ENCODE peak calls at places on chromosomes 7 and 10, in eight cellular contexts. H is PC-9, Q is SK-N-MC, J is GM23338, F is GM23248, D is fibroblast of lung, R is hepatocyte, W is astrocyte. V is an unnamed sample.

GRCh38 chr7:149620961-149621360 is 123.4 kb upstream of the ZNF746 start:
- DNase-seq in H (no peak), Q (no peak), J (no peak), F (no peak), D (no peak), R (no peak), W (no peak), V (no peak)

GRCh38 chr10:102597131-102597891 is 47.0 kb upstream of the TRIM8 start:
- DNase-seq in H (no peak), Q (no peak), J (no peak), F (no peak), D (no peak), R (no peak), W (no peak), V (no peak)

GRCh38 chr10:91034494-91035157 is 113.7 kb upstream of the ANKRD1 start:
- DNase-seq in H (no peak), Q (no peak), J (peak), F (peak), D (peak), R (peak), W (peak), V (no peak)

GRCh38 chr7:130268463-130269317 is 2.0 kb downstream of the CPA2 start:
- DNase-seq in H (no peak), Q (no peak), J (no peak), F (no peak), D (no peak), R (no peak), W (no peak), V (no peak)

GRCh38 chr7:69018200-69018599 is 580.1 kb upstream of the AUTS2 start:
- DNase-seq in H (no peak), Q (no peak), J (peak), F (no peak), D (no peak), R (no peak), W (no peak), V (no peak)

GRCh38 chr7:101133621-101134398 is 6.9 kb downstream of the SERPINE1 start:
- DNase-seq in H (no peak), Q (no peak), J (no peak), F (peak), D (no peak), R (no peak), W (no peak), V (peak)

GRCh38 chr10:79195091-79195923 is 126.5 kb downstream of the ZMIZ1 start:
- DNase-seq in H (peak), Q (peak), J (peak), F (peak), D (peak), R (peak), W (peak), V (peak)

GRCh38 chr7:142898377-142899235 is 13.1 kb upstream of the TRPV6 start:
- DNase-seq in H (peak), Q (no peak), J (peak), F (no peak), D (no peak), R (no peak), W (no peak), V (no peak)

GRCh38 chr7:91263359-91264082 is 712 bp upstream of the FZD1 start:
- DNase-seq in H (peak), Q (no peak), J (peak), F (peak), D (peak), R (peak), W (peak), V (no peak)

GRCh38 chr7:36806897-36807296 is 82.6 kb upstream of the AOAH start:
- DNase-seq in H (no peak), Q (no peak), J (no peak), F (no peak), D (no peak), R (no peak), W (no peak), V (no peak)

GRCh38 chr7:36796850-36797618 is 72.7 kb upstream of the AOAH start:
- DNase-seq in H (no peak), Q (no peak), J (no peak), F (no peak), D (no peak), R (peak), W (no peak), V (no peak)

GRCh38 chr7:36802459-36802858 is 78.2 kb upstream of the AOAH start:
- DNase-seq in H (no peak), Q (no peak), J (no peak), F (no peak), D (no peak), R (no peak), W (no peak), V (no peak)
- TF ChIP-seq EZH2 in H (no peak), Q (no peak), J (no peak), F (no peak), D (no peak), R (no peak), W (no peak), V (no peak)

DNA sequence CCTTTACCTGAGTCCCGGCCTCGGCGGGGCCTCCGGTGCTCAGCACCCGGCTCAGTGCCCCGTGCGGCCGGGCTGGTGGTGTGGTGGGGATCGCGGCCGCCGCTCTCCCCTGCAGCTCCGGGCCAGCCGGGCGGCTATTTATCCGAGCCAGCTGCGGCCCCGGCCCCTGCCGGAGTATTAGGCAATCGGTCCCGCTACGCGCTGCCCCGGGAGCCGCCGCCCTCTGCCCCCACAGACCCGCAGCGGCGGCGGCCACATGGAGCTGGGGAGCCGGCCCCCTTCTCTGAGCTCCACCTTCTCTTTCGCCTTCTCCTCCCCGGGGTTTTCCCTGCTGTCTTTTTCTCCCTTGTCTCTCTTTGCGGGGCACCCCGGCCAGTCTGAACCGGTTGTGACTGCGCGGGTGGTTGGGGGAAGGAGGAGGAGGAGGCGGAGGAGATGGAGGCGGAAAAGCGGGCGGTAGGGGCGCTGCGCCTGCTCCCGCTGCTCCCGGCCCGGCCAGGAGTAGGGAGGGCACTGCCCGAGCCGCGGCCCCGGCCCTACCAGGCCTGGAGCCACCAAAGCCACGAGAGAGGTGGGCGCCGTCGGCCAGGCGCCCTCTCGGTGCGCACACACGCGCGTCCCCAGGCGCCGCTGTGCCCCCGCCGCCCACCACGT is at the start of gene SLC16A9:
- DNase-seq in H (peak), Q (no peak), J (peak), F (peak), D (peak), R (peak), W (peak), V (peak)
- TF ChIP-seq EZH2 in H (peak), Q (no peak), J (no peak), F (no peak), D (no peak), R (peak), W (no peak), V (no peak)

GRCh38 chr7:156616269-156617202 is 24.0 kb upstream of the RNF32 start:
- DNase-seq in H (no peak), Q (no peak), J (peak), F (peak), D (peak), R (peak), W (no peak), V (no peak)
- TF ChIP-seq EZH2 in H (no peak), Q (peak), J (peak), F (no peak), D (no peak), R (no peak), W (peak), V (no peak)

GRCh38 chr7:27091936-27092752 is 3.7 kb downstream of the HOXA1 start:
- DNase-seq in H (no peak), Q (no peak), J (peak), F (no peak), D (no peak), R (no peak), W (no peak), V (no peak)
- TF ChIP-seq EZH2 in H (no peak), Q (no peak), J (peak), F (no peak), D (no peak), R (no peak), W (no peak), V (no peak)

DNA sequence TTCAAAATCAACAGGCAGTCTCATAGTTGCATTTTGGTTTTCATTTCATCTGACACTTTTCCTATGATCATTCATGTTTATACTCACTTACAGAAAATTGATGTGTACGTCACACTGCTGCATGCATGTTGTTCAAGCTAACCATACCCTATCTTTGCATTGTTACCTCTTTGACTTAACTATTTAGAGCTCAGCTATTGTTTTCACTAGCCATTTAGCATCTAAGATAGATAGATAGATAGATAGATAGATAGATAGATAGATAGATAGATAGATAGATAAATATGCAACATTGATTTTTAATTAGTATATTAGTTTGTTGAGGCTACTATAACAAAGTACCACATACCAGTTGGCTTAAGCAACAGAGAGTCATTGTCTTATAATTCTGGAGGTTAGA is 649.5 kb upstream of the KCND2 start:
- DNase-seq in H (no peak), Q (no peak), J (no peak), F (no peak), D (no peak), R (no peak), W (no peak), V (no peak)
- TF ChIP-seq EZH2 in H (no peak), Q (no peak), J (no peak), F (no peak), D (no peak), R (no peak), W (no peak), V (no peak)